ENCODE peak calls at places on chromosomes 6 and 20, in seven cellular contexts. One of them, this sample, is unnamed.

GRCh38 chr20:7841967-7842301 is 98.3 kb downstream of the HAO1 start:
- DNase-seq in mesenchymal stem cell: peak; percentile 78
- DNase-seq in CD8-positive, alpha-beta memory T cell: no peak
- DNase-seq in IMR-90: peak; percentile 83
- DNase-seq in ovary: no peak
- DNase-seq in CD8-positive, alpha-beta T cell: no peak
- DNase-seq in body of pancreas: no peak
- DNase-seq in this sample: peak; percentile 94

GRCh38 chr6:161222706-161223234 is 51.1 kb downstream of the AGPAT4 start:
- DNase-seq in mesenchymal stem cell: no peak
- DNase-seq in CD8-positive, alpha-beta memory T cell: no peak
- DNase-seq in IMR-90: no peak
- DNase-seq in ovary: no peak
- DNase-seq in CD8-positive, alpha-beta T cell: no peak
- DNase-seq in body of pancreas: no peak
- DNase-seq in this sample: no peak

GRCh38 chr6:163243083-163243482 is 171.4 kb upstream of the QKI start:
- DNase-seq in mesenchymal stem cell: no peak
- DNase-seq in CD8-positive, alpha-beta memory T cell: no peak
- DNase-seq in IMR-90: no peak
- DNase-seq in ovary: no peak
- DNase-seq in CD8-positive, alpha-beta T cell: no peak
- DNase-seq in body of pancreas: no peak
- DNase-seq in this sample: no peak

GRCh38 chr20:32988008-32988407 is 16.2 kb downstream of the SUN5 start:
- DNase-seq in mesenchymal stem cell: no peak
- DNase-seq in CD8-positive, alpha-beta memory T cell: no peak
- DNase-seq in IMR-90: no peak
- DNase-seq in ovary: no peak
- DNase-seq in CD8-positive, alpha-beta T cell: no peak
- DNase-seq in body of pancreas: no peak
- DNase-seq in this sample: no peak

GRCh38 chr6:11493979-11494378 is 43.6 kb upstream of the TMEM170B start:
- DNase-seq in mesenchymal stem cell: no peak
- DNase-seq in CD8-positive, alpha-beta memory T cell: no peak
- DNase-seq in IMR-90: no peak
- DNase-seq in ovary: no peak
- DNase-seq in CD8-positive, alpha-beta T cell: no peak
- DNase-seq in body of pancreas: no peak
- DNase-seq in this sample: no peak

GRCh38 chr6:159969921-159970320 is 1.0 kb downstream of the IGF2R start:
- DNase-seq in mesenchymal stem cell: peak; percentile 94
- DNase-seq in CD8-positive, alpha-beta memory T cell: no peak
- DNase-seq in IMR-90: peak; percentile 84
- DNase-seq in ovary: no peak
- DNase-seq in CD8-positive, alpha-beta T cell: no peak
- DNase-seq in body of pancreas: peak; percentile 70
- DNase-seq in this sample: peak; percentile 60

GRCh38 chr6:170583736-170584180 is 679 bp downstream of the PDCD2 start:
- DNase-seq in mesenchymal stem cell: no peak
- DNase-seq in CD8-positive, alpha-beta memory T cell: no peak
- DNase-seq in IMR-90: peak; percentile 1
- DNase-seq in ovary: no peak
- DNase-seq in CD8-positive, alpha-beta T cell: no peak
- DNase-seq in body of pancreas: no peak
- DNase-seq in this sample: no peak

GRCh38 chr6:137044366-137045220 is at the start of gene IL20RA:
- DNase-seq in mesenchymal stem cell: peak; percentile 35
- DNase-seq in CD8-positive, alpha-beta memory T cell: no peak
- DNase-seq in IMR-90: no peak
- DNase-seq in ovary: peak; percentile 58
- DNase-seq in CD8-positive, alpha-beta T cell: no peak
- DNase-seq in body of pancreas: peak; percentile 60
- DNase-seq in this sample: peak; percentile 30

GRCh38 chr20:21173496-21174025 is 47.7 kb downstream of the KIZ start:
- DNase-seq in mesenchymal stem cell: no peak
- DNase-seq in CD8-positive, alpha-beta memory T cell: no peak
- DNase-seq in IMR-90: peak; percentile 15
- DNase-seq in ovary: no peak
- DNase-seq in CD8-positive, alpha-beta T cell: no peak
- DNase-seq in body of pancreas: no peak
- DNase-seq in this sample: peak; percentile 54

GRCh38 chr6:5462856-5463255 is 201.5 kb downstream of the FARS2 start:
- DNase-seq in mesenchymal stem cell: no peak
- DNase-seq in CD8-positive, alpha-beta memory T cell: no peak
- DNase-seq in IMR-90: no peak
- DNase-seq in ovary: no peak
- DNase-seq in CD8-positive, alpha-beta T cell: no peak
- DNase-seq in body of pancreas: no peak
- DNase-seq in this sample: no peak

GRCh38 chr6:55182016-55182650 is 7.8 kb downstream of the HCRTR2 start:
- DNase-seq in mesenchymal stem cell: no peak
- DNase-seq in CD8-positive, alpha-beta memory T cell: no peak
- DNase-seq in IMR-90: no peak
- DNase-seq in ovary: no peak
- DNase-seq in CD8-positive, alpha-beta T cell: no peak
- DNase-seq in body of pancreas: no peak
- DNase-seq in this sample: no peak

GRCh38 chr20:15616626-15617025 is 956.6 kb downstream of the KIF16B start:
- DNase-seq in mesenchymal stem cell: no peak
- DNase-seq in CD8-positive, alpha-beta memory T cell: no peak
- DNase-seq in IMR-90: peak; percentile 28
- DNase-seq in ovary: no peak
- DNase-seq in CD8-positive, alpha-beta T cell: no peak
- DNase-seq in body of pancreas: no peak
- DNase-seq in this sample: no peak

GRCh38 chr6:157638779-157639178 is 184.3 kb upstream of the SNX9 start:
- DNase-seq in mesenchymal stem cell: no peak
- DNase-seq in CD8-positive, alpha-beta memory T cell: no peak
- DNase-seq in IMR-90: no peak
- DNase-seq in ovary: no peak
- DNase-seq in CD8-positive, alpha-beta T cell: no peak
- DNase-seq in body of pancreas: no peak
- DNase-seq in this sample: no peak

GRCh38 chr6:133587841-133588240 is 301.1 kb upstream of the TCF21 start:
- DNase-seq in mesenchymal stem cell: no peak
- DNase-seq in CD8-positive, alpha-beta memory T cell: no peak
- DNase-seq in IMR-90: peak; percentile 87
- DNase-seq in ovary: no peak
- DNase-seq in CD8-positive, alpha-beta T cell: no peak
- DNase-seq in body of pancreas: no peak
- DNase-seq in this sample: no peak

GRCh38 chr6:157268835-157269234 is 54.5 kb downstream of the TMEM242 start:
- DNase-seq in mesenchymal stem cell: no peak
- DNase-seq in CD8-positive, alpha-beta memory T cell: no peak
- DNase-seq in IMR-90: no peak
- DNase-seq in ovary: peak; percentile 49
- DNase-seq in CD8-positive, alpha-beta T cell: no peak
- DNase-seq in body of pancreas: no peak
- DNase-seq in this sample: no peak

GRCh38 chr6:158061709-158062461 is 80.2 kb downstream of the SYNJ2 start:
- DNase-seq in mesenchymal stem cell: no peak
- DNase-seq in CD8-positive, alpha-beta memory T cell: peak; percentile 30
- DNase-seq in IMR-90: no peak
- DNase-seq in ovary: no peak
- DNase-seq in CD8-positive, alpha-beta T cell: no peak
- DNase-seq in body of pancreas: no peak
- DNase-seq in this sample: peak; percentile 44

GRCh38 chr20:53040678-53041674 is 68.8 kb downstream of the TSHZ2 start:
- DNase-seq in mesenchymal stem cell: no peak
- DNase-seq in CD8-positive, alpha-beta memory T cell: no peak
- DNase-seq in IMR-90: no peak
- DNase-seq in ovary: peak; percentile 37
- DNase-seq in CD8-positive, alpha-beta T cell: no peak
- DNase-seq in body of pancreas: peak; percentile 54
- DNase-seq in this sample: no peak

GRCh38 chr20:56554869-56555268 is 21.8 kb downstream of the FAM209B start:
- DNase-seq in mesenchymal stem cell: peak; percentile 97
- DNase-seq in CD8-positive, alpha-beta memory T cell: no peak
- DNase-seq in IMR-90: peak; percentile 90
- DNase-seq in ovary: no peak
- DNase-seq in CD8-positive, alpha-beta T cell: no peak
- DNase-seq in body of pancreas: peak; percentile 33
- DNase-seq in this sample: peak; percentile 97

GRCh38 chr6:32216292-32216691 is 7.6 kb downstream of the NOTCH4 start:
- DNase-seq in mesenchymal stem cell: no peak
- DNase-seq in CD8-positive, alpha-beta memory T cell: no peak
- DNase-seq in IMR-90: no peak
- DNase-seq in ovary: no peak
- DNase-seq in CD8-positive, alpha-beta T cell: no peak
- DNase-seq in body of pancreas: no peak
- DNase-seq in this sample: no peak

GRCh38 chr6:30670760-30671527 is 1.9 kb downstream of the DHX16 start:
- DNase-seq in mesenchymal stem cell: peak; percentile 47
- DNase-seq in CD8-positive, alpha-beta memory T cell: no peak
- DNase-seq in IMR-90: no peak
- DNase-seq in ovary: no peak
- DNase-seq in CD8-positive, alpha-beta T cell: no peak
- DNase-seq in body of pancreas: no peak
- DNase-seq in this sample: no peak

GRCh38 chr6:71558974-71559373 is 270.4 kb downstream of the OGFRL1 start:
- DNase-seq in mesenchymal stem cell: no peak
- DNase-seq in CD8-positive, alpha-beta memory T cell: no peak
- DNase-seq in IMR-90: no peak
- DNase-seq in ovary: no peak
- DNase-seq in CD8-positive, alpha-beta T cell: no peak
- DNase-seq in body of pancreas: no peak
- DNase-seq in this sample: no peak
- H3K36me3 ChIP-seq in mesenchymal stem cell: no peaks in the 10 kb centered on the region
- H3K36me3 ChIP-seq in CD8-positive, alpha-beta memory T cell: no peaks in the 10 kb centered on the region
- H3K36me3 ChIP-seq in IMR-90: no peaks in the 10 kb centered on the region
- H3K36me3 ChIP-seq in ovary: no peaks in the 10 kb centered on the region
- H3K36me3 ChIP-seq in CD8-positive, alpha-beta T cell: no peaks in the 10 kb centered on the region
- H3K36me3 ChIP-seq in body of pancreas: no peaks in the 10 kb centered on the region
- H3K36me3 ChIP-seq in this sample: no peaks in the 10 kb centered on the region

GRCh38 chr20:62309947-62310756 is 7.4 kb downstream of the ADRM1 start:
- DNase-seq in mesenchymal stem cell: no peak
- DNase-seq in CD8-positive, alpha-beta memory T cell: no peak
- DNase-seq in IMR-90: no peak
- DNase-seq in ovary: no peak
- DNase-seq in CD8-positive, alpha-beta T cell: no peak
- DNase-seq in body of pancreas: no peak
- DNase-seq in this sample: no peak
- H3K36me3 ChIP-seq in mesenchymal stem cell: peaks cover 99% of the 10 kb centered on the region
- H3K36me3 ChIP-seq in CD8-positive, alpha-beta memory T cell: peaks cover 9% of the 10 kb centered on the region
- H3K36me3 ChIP-seq in IMR-90: peaks cover 64% of the 10 kb centered on the region
- H3K36me3 ChIP-seq in ovary: no peaks in the 10 kb centered on the region
- H3K36me3 ChIP-seq in CD8-positive, alpha-beta T cell: peaks cover 18% of the 10 kb centered on the region
- H3K36me3 ChIP-seq in body of pancreas: peaks cover 22% of the 10 kb centered on the region
- H3K36me3 ChIP-seq in this sample: peaks cover 71% of the 10 kb centered on the region

GRCh38 chr20:19940945-19941590 is 76.1 kb upstream of the NAA20 start:
- DNase-seq in mesenchymal stem cell: peak; percentile 57
- DNase-seq in CD8-positive, alpha-beta memory T cell: no peak
- DNase-seq in IMR-90: no peak
- DNase-seq in ovary: no peak
- DNase-seq in CD8-positive, alpha-beta T cell: no peak
- DNase-seq in body of pancreas: no peak
- DNase-seq in this sample: no peak
- H3K36me3 ChIP-seq in mesenchymal stem cell: peaks cover 28% of the 10 kb centered on the region
- H3K36me3 ChIP-seq in CD8-positive, alpha-beta memory T cell: no peaks in the 10 kb centered on the region
- H3K36me3 ChIP-seq in IMR-90: peaks cover 34% of the 10 kb centered on the region
- H3K36me3 ChIP-seq in ovary: no peaks in the 10 kb centered on the region
- H3K36me3 ChIP-seq in CD8-positive, alpha-beta T cell: no peaks in the 10 kb centered on the region
- H3K36me3 ChIP-seq in body of pancreas: no peaks in the 10 kb centered on the region
- H3K36me3 ChIP-seq in this sample: no peaks in the 10 kb centered on the region

GRCh38 chr6:3009930-3010329 is 10.2 kb downstream of the NQO2 start:
- DNase-seq in mesenchymal stem cell: no peak
- DNase-seq in CD8-positive, alpha-beta memory T cell: no peak
- DNase-seq in IMR-90: peak; percentile 41
- DNase-seq in ovary: no peak
- DNase-seq in CD8-positive, alpha-beta T cell: no peak
- DNase-seq in body of pancreas: no peak
- DNase-seq in this sample: no peak
- H3K36me3 ChIP-seq in mesenchymal stem cell: peaks cover 5% of the 10 kb centered on the region
- H3K36me3 ChIP-seq in CD8-positive, alpha-beta memory T cell: peaks cover 30% of the 10 kb centered on the region
- H3K36me3 ChIP-seq in IMR-90: peaks cover 36% of the 10 kb centered on the region
- H3K36me3 ChIP-seq in ovary: no peaks in the 10 kb centered on the region
- H3K36me3 ChIP-seq in CD8-positive, alpha-beta T cell: peaks cover 4% of the 10 kb centered on the region
- H3K36me3 ChIP-seq in body of pancreas: peaks cover 6% of the 10 kb centered on the region
- H3K36me3 ChIP-seq in this sample: peaks cover 25% of the 10 kb centered on the region

DNA sequence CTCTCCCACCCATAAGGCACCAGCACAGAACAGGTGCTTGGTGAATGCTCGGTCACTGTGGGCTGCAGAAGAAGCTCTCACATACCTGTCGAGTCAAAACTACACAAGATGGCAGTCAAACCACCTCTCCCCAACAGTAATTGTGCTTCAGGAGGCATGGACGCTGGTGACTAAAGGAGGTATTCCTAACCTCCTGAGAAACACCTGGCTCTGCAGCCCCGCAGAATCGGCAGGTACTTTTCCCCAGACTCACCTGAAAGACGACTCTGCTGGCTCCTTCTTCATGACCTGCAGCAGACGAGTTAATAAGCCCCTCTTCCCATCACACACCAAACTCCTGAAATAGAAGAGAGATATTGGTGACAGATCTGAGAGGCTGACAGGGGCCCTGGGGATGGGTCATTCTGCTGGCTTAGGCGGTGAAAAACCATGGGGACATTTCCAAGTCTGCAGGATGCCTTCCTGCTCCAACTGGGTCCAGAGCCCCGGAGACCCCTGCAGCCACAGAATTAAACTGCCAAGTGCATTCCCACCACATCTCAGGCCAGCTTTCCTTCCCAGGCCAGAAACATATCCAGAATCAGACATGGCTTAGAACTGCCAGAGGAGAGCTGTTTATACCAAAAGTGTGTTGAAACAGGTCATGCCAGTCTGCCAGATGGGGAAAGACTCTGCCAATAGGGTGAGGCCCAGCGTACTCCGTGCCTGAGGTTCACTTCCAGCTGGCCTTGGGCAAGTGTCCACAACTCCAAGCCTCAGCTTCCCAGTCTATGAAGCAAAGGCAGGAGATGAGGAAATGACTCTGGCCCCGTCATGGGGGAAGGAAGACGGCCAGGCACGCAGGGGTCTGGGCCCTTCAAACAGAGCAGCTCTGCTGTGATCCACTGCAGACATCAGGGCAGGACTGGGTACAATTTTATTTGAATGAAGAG is 53.0 kb downstream of the MYH7B start:
- DNase-seq in mesenchymal stem cell: no peak
- DNase-seq in CD8-positive, alpha-beta memory T cell: no peak
- DNase-seq in IMR-90: no peak
- DNase-seq in ovary: peak; percentile 44
- DNase-seq in CD8-positive, alpha-beta T cell: no peak
- DNase-seq in body of pancreas: peak; percentile 93
- DNase-seq in this sample: no peak
- H3K36me3 ChIP-seq in mesenchymal stem cell: peaks cover 96% of the 10 kb centered on the region
- H3K36me3 ChIP-seq in CD8-positive, alpha-beta memory T cell: peaks cover 65% of the 10 kb centered on the region
- H3K36me3 ChIP-seq in IMR-90: peaks cover 89% of the 10 kb centered on the region
- H3K36me3 ChIP-seq in ovary: no peaks in the 10 kb centered on the region
- H3K36me3 ChIP-seq in CD8-positive, alpha-beta T cell: peaks cover 90% of the 10 kb centered on the region
- H3K36me3 ChIP-seq in body of pancreas: peaks cover 19% of the 10 kb centered on the region
- H3K36me3 ChIP-seq in this sample: peaks cover 25% of the 10 kb centered on the region

This sample was measured in cardiac muscle cell.